ENCODE peak calls at places on chromosomes 16 and 17, in eight cellular contexts. M, A, B, P, L, Z, Y and N are unnamed samples.

GRCh38 chr16:27748868-27749546 is 199.1 kb downstream of the KATNIP start:
- DNase-seq in M (peak), A (no peak), B (peak), P (peak), L (no peak), Z (peak), Y (peak), N (peak)

GRCh38 chr16:865026-865425 is 64.5 kb upstream of the GNG13 start:
- DNase-seq in M (no peak), A (no peak), B (no peak), P (no peak), L (no peak), Z (no peak), Y (no peak), N (no peak)

GRCh38 chr16:88442811-88443576 is 10.1 kb upstream of the ZFPM1 start:
- DNase-seq in M (peak), A (peak), B (peak), P (peak), L (no peak), Z (peak), Y (peak), N (no peak)

GRCh38 chr17:65013613-65014391 is 42.7 kb downstream of the GNA13 start:
- DNase-seq in M (no peak), A (no peak), B (peak), P (no peak), L (no peak), Z (peak), Y (no peak), N (no peak)

GRCh38 chr16:23107117-23107516 is 42.1 kb downstream of the USP31 start:
- DNase-seq in M (no peak), A (no peak), B (no peak), P (no peak), L (no peak), Z (no peak), Y (no peak), N (no peak)

GRCh38 chr16:2468142-2468724 is 2.9 kb upstream of the NTN3 start:
- DNase-seq in M (peak), A (peak), B (no peak), P (peak), L (no peak), Z (peak), Y (no peak), N (no peak)

GRCh38 chr17:77106874-77107358 is 33.9 kb upstream of the SEC14L1 start:
- DNase-seq in M (no peak), A (no peak), B (no peak), P (no peak), L (no peak), Z (peak), Y (no peak), N (no peak)

GRCh38 chr16:69286941-69287713 is 24.0 kb upstream of the VPS4A start:
- DNase-seq in M (no peak), A (no peak), B (peak), P (no peak), L (no peak), Z (peak), Y (peak), N (no peak)

GRCh38 chr17:45016823-45017222 is 34.6 kb downstream of the DCAKD start:
- DNase-seq in M (no peak), A (no peak), B (no peak), P (no peak), L (no peak), Z (no peak), Y (no peak), N (no peak)